ENCODE peak calls at places on chromosomes 13 and 19, in seven cellular contexts. A is upper lobe of left lung, Y is AG04450, F is coronary artery, U is neural progenitor cell, T is fibroblast of lung, M is tibial nerve. B is an unnamed sample.

GRCh38 chr13:70391678-70392077 is 283.4 kb upstream of the KLHL1 start:
- DNase-seq in A (no peak), U (no peak), M (no peak), T (no peak), F (no peak), Y (no peak), B (no peak)

GRCh38 chr13:113855012-113855921 is 8.6 kb downstream of the GAS6 start:
- DNase-seq in A (no peak), Y (no peak), M (no peak), F (peak), U (no peak), T (no peak), B (no peak)

GRCh38 chr13:40986328-40986856 is 32.7 kb downstream of the ELF1 start:
- DNase-seq in Y (no peak), M (no peak), F (no peak), T (peak), A (no peak), U (no peak), B (no peak)

GRCh38 chr13:113656015-113656588 is 1.9 kb downstream of the ATP4B start:
- DNase-seq in U (no peak), T (no peak), A (peak), M (no peak), Y (no peak), F (no peak), B (no peak)

GRCh38 chr13:24865158-24865557 is 101.2 kb downstream of the RNF17 start:
- DNase-seq in U (no peak), T (no peak), Y (no peak), M (no peak), F (no peak), A (no peak), B (no peak)

GRCh38 chr19:27674701-27675100 is 1538.2 kb downstream of the UQCRFS1 start:
- DNase-seq in T (no peak), M (no peak), Y (no peak), A (no peak), U (no peak), F (peak), B (no peak)

GRCh38 chr13:51807041-51807440 is 3.1 kb upstream of the DHRS12 start:
- DNase-seq in F (no peak), M (no peak), Y (no peak), T (no peak), U (no peak), A (no peak), B (no peak)

GRCh38 chr13:57820924-57821323 is 189.4 kb downstream of the PCDH17 start:
- DNase-seq in F (no peak), Y (no peak), T (no peak), A (no peak), M (no peak), U (no peak), B (no peak)

GRCh38 chr13:102642029-102642428 is 45.2 kb downstream of the TPP2 start:
- DNase-seq in Y (no peak), A (no peak), U (no peak), M (no peak), T (no peak), F (no peak), B (no peak)

GRCh38 chr13:63700366-63700765 is 2284.7 kb upstream of the PCDH20 start:
- DNase-seq in Y (no peak), M (no peak), A (no peak), F (no peak), U (no peak), T (no peak), B (no peak)

GRCh38 chr13:39935155-39935554 is 279.7 kb downstream of the COG6 start:
- DNase-seq in Y (no peak), A (no peak), F (no peak), T (no peak), U (no peak), M (no peak), B (no peak)

GRCh38 chr13:39876258-39876657 is 220.8 kb downstream of the COG6 start:
- DNase-seq in M (no peak), F (no peak), U (no peak), A (no peak), Y (peak), T (peak), B (no peak)

GRCh38 chr19:17687857-17688784 is at the start of gene UNC13A:
- DNase-seq in M (no peak), U (peak), T (peak), Y (no peak), A (no peak), F (no peak), B (peak)

GRCh38 chr13:100675660-100676129 is 1.1 kb upstream of the TMTC4 start:
- DNase-seq in Y (no peak), F (no peak), A (no peak), M (no peak), T (no peak), U (no peak), B (no peak)

GRCh38 chr13:45521292-45521691 is 56.6 kb downstream of the COG3 start:
- DNase-seq in A (no peak), F (no peak), T (peak), M (peak), U (no peak), Y (peak), B (no peak)

GRCh38 chr13:43908156-43909126 is 28.7 kb downstream of the LACC1 start:
- DNase-seq in Y (peak), F (no peak), M (peak), U (peak), A (no peak), T (peak), B (no peak)

GRCh38 chr19:6270076-6270745 is 9.6 kb downstream of the MLLT1 start:
- DNase-seq in T (no peak), U (no peak), F (no peak), M (no peak), Y (no peak), A (no peak), B (no peak)

GRCh38 chr19:4291200-4291732 is 10.9 kb downstream of the TMIGD2 start:
- DNase-seq in A (no peak), U (peak), M (no peak), T (no peak), F (no peak), Y (no peak), B (no peak)

GRCh38 chr13:36804588-36804987 is 14.4 kb upstream of the RFXAP start:
- DNase-seq in T (no peak), Y (no peak), A (no peak), U (no peak), M (no peak), F (no peak), B (no peak)

GRCh38 chr13:106507560-106508274 is 27.7 kb downstream of the EFNB2 start:
- DNase-seq in T (peak), M (no peak), F (no peak), U (peak), Y (peak), A (no peak), B (no peak)

GRCh38 chr13:32585625-32586021 is 629 bp upstream of the PDS5B start:
- DNase-seq in T (peak), U (peak), A (no peak), Y (no peak), F (no peak), M (no peak), B (no peak)

GRCh38 chr13:42696191-42696590 is 85.2 kb upstream of the FAM216B start:
- DNase-seq in T (peak), M (no peak), F (no peak), U (no peak), Y (peak), A (no peak), B (no peak)

GRCh38 chr13:99162962-99163361 is 37.7 kb upstream of the UBAC2 start:
- DNase-seq in A (no peak), M (no peak), U (no peak), Y (no peak), T (no peak), F (no peak), B (no peak)

GRCh38 chr19:54434112-54434861 is 14.7 kb upstream of the LENG8 start:
- DNase-seq in A (no peak), U (no peak), F (no peak), M (no peak), T (no peak), Y (no peak), B (peak)

GRCh38 chr19:17829855-17830566 is 8.7 kb upstream of the INSL3 start:
- DNase-seq in A (no peak), M (no peak), U (peak), Y (no peak), T (peak), F (no peak), B (peak)

DNA sequence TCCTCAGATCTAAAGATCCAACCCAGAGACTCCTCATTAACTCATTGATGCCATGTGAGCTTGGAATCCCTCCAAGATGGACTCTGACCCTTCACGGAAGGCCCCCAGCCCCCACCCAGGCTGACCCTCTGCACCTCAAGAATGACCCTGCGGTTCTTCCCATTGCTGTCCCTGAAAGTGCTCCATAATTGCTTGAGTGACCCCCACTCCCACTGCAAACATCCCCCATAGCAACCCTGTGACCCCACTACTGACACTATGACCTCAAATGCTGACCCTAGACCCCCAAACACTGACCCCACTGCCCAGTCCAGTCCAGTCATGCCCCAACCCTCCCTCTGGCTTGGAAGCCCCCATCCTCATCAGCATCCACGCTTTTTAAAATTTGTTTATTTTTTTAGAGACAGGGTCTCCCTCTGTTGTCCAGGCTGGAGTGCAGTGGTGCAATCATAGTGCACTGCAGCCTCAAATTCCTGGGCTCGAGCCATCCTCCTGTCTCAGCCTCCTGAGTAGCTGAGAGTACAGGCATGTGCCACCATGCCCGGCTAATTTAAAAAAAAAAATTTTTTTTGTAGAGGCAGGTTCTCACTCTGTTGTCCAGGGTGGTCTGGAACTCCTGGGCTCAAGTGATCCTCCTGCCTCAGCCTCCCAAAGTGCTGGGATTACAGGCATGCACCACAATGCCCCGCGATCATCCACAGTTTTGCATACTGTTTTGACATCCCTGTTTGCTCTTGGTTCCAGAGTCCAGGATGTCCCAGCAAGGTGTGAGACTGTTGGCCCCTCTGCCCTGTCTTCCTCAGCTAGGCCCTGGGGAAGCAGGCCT is 855 bp downstream of the LYL1 start:
- DNase-seq in M (no peak), T (no peak), Y (no peak), U (no peak), A (no peak), F (no peak), B (no peak)
- H3K27ac ChIP-seq in M (peak), T (no peak), Y (no peak), U (no peak), A (peak), F (peak), B (peak)

DNA sequence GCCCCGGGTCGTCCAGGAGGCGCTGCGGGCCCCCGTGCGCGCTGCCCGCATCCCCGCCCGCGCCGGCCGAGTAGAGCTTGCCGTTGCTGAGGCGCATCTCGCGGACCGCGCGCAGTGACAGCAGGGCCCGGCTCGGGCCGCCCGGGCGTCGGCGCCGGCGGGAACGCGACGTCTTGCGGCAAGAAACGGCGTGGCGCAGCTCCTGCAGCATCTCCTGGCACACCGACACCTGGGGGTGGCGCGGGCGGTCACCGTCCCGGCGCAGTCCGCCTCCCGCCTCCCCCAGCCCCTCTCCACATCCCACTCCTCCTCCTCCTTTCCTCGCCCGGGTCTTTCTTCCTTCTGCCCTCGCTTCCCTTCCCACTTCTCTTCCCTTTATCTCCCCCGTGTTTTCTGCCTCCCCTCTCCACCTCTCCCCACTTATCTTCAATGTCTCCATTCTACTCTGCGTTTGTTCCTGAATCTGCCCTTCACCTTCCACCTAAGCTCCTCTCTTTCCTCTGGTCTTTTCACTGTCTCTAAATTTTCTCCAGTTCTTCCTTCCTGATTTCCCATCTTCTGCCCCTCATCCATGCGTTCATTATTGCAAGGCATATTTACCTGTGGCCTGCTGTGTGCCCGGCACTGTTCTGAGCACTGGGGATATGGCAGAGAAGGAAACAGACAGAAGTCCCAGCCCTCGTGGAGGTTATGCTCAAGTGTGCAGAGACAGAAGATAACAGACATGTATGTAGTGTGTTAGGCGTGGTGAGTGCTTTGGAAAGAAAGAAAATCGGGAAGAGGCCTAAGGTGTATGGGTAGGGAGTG is 5.2 kb upstream of the ATP1A3 start:
- DNase-seq in Y (no peak), U (peak), M (no peak), T (no peak), A (no peak), F (no peak), B (peak)
- H3K27ac ChIP-seq in Y (no peak), U (no peak), M (no peak), T (no peak), A (no peak), F (no peak), B (peak)

GRCh38 chr19:41410655-41411054 is 13.0 kb downstream of the BCKDHA start:
- DNase-seq in F (no peak), A (no peak), Y (no peak), U (no peak), T (no peak), M (no peak), B (no peak)

GRCh38 chr19:41405776-41406175 is 8.2 kb downstream of the BCKDHA start:
- DNase-seq in T (no peak), M (no peak), F (no peak), U (no peak), A (no peak), Y (no peak), B (no peak)

GRCh38 chr19:41407271-41407670 is 9.7 kb downstream of the BCKDHA start:
- DNase-seq in F (no peak), A (no peak), M (no peak), Y (no peak), U (peak), T (peak), B (no peak)

GRCh38 chr19:41409288-41409687 is 11.7 kb downstream of the BCKDHA start:
- DNase-seq in A (peak), M (no peak), F (no peak), U (no peak), Y (no peak), T (peak), B (no peak)

GRCh38 chr19:41408256-41408655 is 10.6 kb downstream of the BCKDHA start:
- DNase-seq in M (no peak), A (peak), F (no peak), Y (no peak), U (no peak), T (no peak), B (no peak)
- H3K27ac ChIP-seq in M (peak), A (peak), F (no peak), Y (no peak), U (no peak), T (no peak), B (no peak)

GRCh38 chr19:40263440-40264313 is 21.5 kb downstream of the AKT2 start:
- DNase-seq in A (no peak), U (no peak), F (no peak), Y (no peak), T (no peak), M (no peak), B (no peak)
- H3K27ac ChIP-seq in A (no peak), U (no peak), F (no peak), Y (no peak), T (no peak), M (no peak), B (no peak)

GRCh38 chr19:38386300-38386967 is 1.4 kb downstream of the GGN start:
- DNase-seq in M (no peak), T (no peak), Y (no peak), F (no peak), U (peak), A (no peak), B (no peak)
- H3K27ac ChIP-seq in M (no peak), T (no peak), Y (no peak), F (no peak), U (no peak), A (no peak), B (no peak)

GRCh38 chr19:1665565-1666047 is 13.2 kb upstream of the TCF3 start:
- DNase-seq in U (no peak), A (no peak), Y (no peak), T (no peak), F (no peak), M (no peak), B (no peak)

GRCh38 chr19:1661995-1662394 is 9.6 kb upstream of the TCF3 start:
- DNase-seq in M (no peak), A (no peak), F (no peak), U (no peak), T (no peak), Y (no peak), B (no peak)

GRCh38 chr19:1668048-1668338 is 15.6 kb upstream of the TCF3 start:
- DNase-seq in Y (no peak), A (no peak), T (no peak), U (no peak), F (no peak), M (no peak), B (no peak)

GRCh38 chr19:1668339-1669123 is 16.1 kb upstream of the TCF3 start:
- DNase-seq in U (peak), F (no peak), Y (no peak), A (no peak), M (no peak), T (no peak), B (no peak)

DNA sequence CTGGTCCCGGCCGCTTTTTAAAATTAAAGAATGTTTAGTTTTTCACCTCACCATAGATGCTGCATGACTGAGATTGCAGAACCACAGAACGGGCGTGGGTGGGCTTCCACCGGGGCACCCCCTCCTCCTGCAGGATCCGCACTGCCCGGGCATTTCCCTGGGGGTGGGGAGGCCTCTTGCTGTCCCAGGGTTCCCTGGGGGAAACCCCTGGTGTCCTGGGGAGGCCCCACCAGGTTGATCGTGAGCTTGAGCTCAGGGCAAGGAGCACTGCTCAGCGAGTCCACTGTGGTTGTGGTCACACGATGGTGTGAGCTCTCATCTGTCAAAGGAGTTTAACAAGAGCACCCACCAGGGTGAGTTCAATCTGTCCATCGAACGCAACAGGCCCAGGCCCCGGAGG is 11.4 kb upstream of the TCF3 start:
- DNase-seq in T (no peak), F (no peak), U (no peak), A (no peak), M (no peak), Y (no peak), B (no peak)
- H3K27ac ChIP-seq in T (no peak), F (no peak), U (no peak), A (no peak), M (no peak), Y (no peak), B (no peak)

GRCh38 chr13:111219306-111219705 is 101.1 kb upstream of the TEX29 start:
- DNase-seq in A (no peak), Y (peak), T (peak), U (no peak), F (no peak), M (no peak), B (no peak)
- H3K27ac ChIP-seq in A (peak), Y (peak), T (peak), U (no peak), F (peak), M (peak), B (peak)

B was measured in caudate nucleus.